ENCODE peak calls at places on chromosomes 5 and 9, in four cellular contexts. X is astrocyte of the spinal cord, U is A549, S is cardiac muscle cell. B is an unnamed sample.

GRCh38 chr9:83596899-83597504 is 25.9 kb upstream of the IDNK start:
- DNase-seq in S (peak; percentile 61), U (peak; percentile 42), X (peak; percentile 35), B (no peak)

GRCh38 chr5:77129386-77129785 is 42.3 kb upstream of the ZBED3 start:
- DNase-seq in S (peak; percentile 51), X (peak; percentile 34), U (peak; percentile 19), B (no peak)

GRCh38 chr5:175576096-175576495 is 81.8 kb upstream of the HRH2 start:
- DNase-seq in X (no peak), U (no peak), S (no peak), B (no peak)

GRCh38 chr9:68999393-69000105 is 14.4 kb downstream of the PRKACG start:
- DNase-seq in S (peak; percentile 87), U (peak; percentile 54), X (peak; percentile 59), B (no peak)

GRCh38 chr5:116084231-116084630 is 594 bp upstream of the COMMD10 start:
- DNase-seq in X (peak; percentile 30), U (peak; percentile 19), S (peak; percentile 31), B (no peak)

GRCh38 chr5:179858241-179858585 is 404 bp downstream of the MRNIP start:
- DNase-seq in X (no peak), S (peak; percentile 65), U (peak; percentile 52), B (peak; percentile 60)

GRCh38 chr9:85600675-85601263 is 141.0 kb downstream of the AGTPBP1 start:
- DNase-seq in S (no peak), X (no peak), U (no peak), B (no peak)

GRCh38 chr5:86875539-86875938 is 257.8 kb downstream of the COX7C start:
- DNase-seq in U (no peak), S (no peak), X (no peak), B (no peak)

GRCh38 chr9:89448381-89448780 is 49.5 kb downstream of the SEMA4D start:
- DNase-seq in S (no peak), U (no peak), X (no peak), B (peak; percentile 74)

GRCh38 chr5:136123236-136123768 is 9.3 kb upstream of the SMAD5 start:
- DNase-seq in X (peak; percentile 29), S (no peak), U (peak; percentile 60), B (no peak)

GRCh38 chr9:135951889-135952663 is 9.1 kb downstream of the UBAC1 start:
- DNase-seq in S (peak; percentile 20), U (no peak), X (peak; percentile 78), B (peak; percentile 60)

GRCh38 chr9:81377310-81377709 is 312.0 kb downstream of the TLE1 start:
- DNase-seq in X (no peak), U (no peak), S (no peak), B (no peak)

GRCh38 chr9:128286435-128286834 is 10.4 kb downstream of the SWI5 start:
- DNase-seq in S (no peak), U (no peak), X (peak; percentile 66), B (no peak)

GRCh38 chr9:124450241-124450924 is at the start of gene ADGRD2:
- DNase-seq in X (peak; percentile 9), U (no peak), S (peak; percentile 72), B (peak; percentile 93)

GRCh38 chr5:171092194-171092593 is 216.9 kb upstream of the TLX3 start:
- DNase-seq in S (no peak), X (peak; percentile 67), U (no peak), B (no peak)

GRCh38 chr5:111070272-111071134 is 1.0 kb upstream of the TSLP start:
- DNase-seq in U (no peak), S (peak; percentile 69), X (peak; percentile 32), B (peak; percentile 76)

GRCh38 chr9:34579097-34579818 is 10.3 kb downstream of the CNTFR start:
- DNase-seq in S (no peak), U (no peak), X (no peak), B (no peak)

GRCh38 chr5:140294753-140295152 is 8.1 kb downstream of the PFDN1 start:
- DNase-seq in X (no peak), U (no peak), S (no peak), B (no peak)

GRCh38 chr9:75903785-75904360 is 13.4 kb downstream of the PCSK5 start:
- DNase-seq in X (peak; percentile 72), S (no peak), U (peak; percentile 62), B (no peak)

GRCh38 chr5:143033535-143034260 is 263.5 kb downstream of the ARHGAP26 start:
- DNase-seq in S (no peak), X (peak; percentile 95), U (peak; percentile 21), B (no peak)

GRCh38 chr9:106560540-106560939 is 302.4 kb upstream of the ZNF462 start:
- DNase-seq in U (no peak), X (no peak), S (no peak), B (no peak)

GRCh38 chr9:114196924-114197570 is 41.7 kb downstream of the COL27A1 start:
- DNase-seq in X (no peak), U (no peak), S (no peak), B (no peak)

GRCh38 chr5:62718368-62718767 is 139.7 kb downstream of the LRRC70 start:
- DNase-seq in S (no peak), X (no peak), U (no peak), B (no peak)

GRCh38 chr5:180365829-180366228 is 12.7 kb upstream of the GFPT2 start:
- DNase-seq in S (no peak), U (no peak), X (no peak), B (no peak)

GRCh38 chr9:98288876-98289275 is 33.4 kb upstream of the TBC1D2 start:
- DNase-seq in U (no peak), S (no peak), X (no peak), B (no peak)
- TF ChIP-seq CTCF in U (no peak), S (no peak), X (no peak), B (no peak)

GRCh38 chr5:131460867-131461572 is 174.0 kb downstream of the RAPGEF6 start:
- DNase-seq in X (peak; percentile 32), S (peak; percentile 34), U (no peak), B (no peak)
- TF ChIP-seq CTCF in X (no peak), S (no peak), U (no peak), B (no peak)

DNA sequence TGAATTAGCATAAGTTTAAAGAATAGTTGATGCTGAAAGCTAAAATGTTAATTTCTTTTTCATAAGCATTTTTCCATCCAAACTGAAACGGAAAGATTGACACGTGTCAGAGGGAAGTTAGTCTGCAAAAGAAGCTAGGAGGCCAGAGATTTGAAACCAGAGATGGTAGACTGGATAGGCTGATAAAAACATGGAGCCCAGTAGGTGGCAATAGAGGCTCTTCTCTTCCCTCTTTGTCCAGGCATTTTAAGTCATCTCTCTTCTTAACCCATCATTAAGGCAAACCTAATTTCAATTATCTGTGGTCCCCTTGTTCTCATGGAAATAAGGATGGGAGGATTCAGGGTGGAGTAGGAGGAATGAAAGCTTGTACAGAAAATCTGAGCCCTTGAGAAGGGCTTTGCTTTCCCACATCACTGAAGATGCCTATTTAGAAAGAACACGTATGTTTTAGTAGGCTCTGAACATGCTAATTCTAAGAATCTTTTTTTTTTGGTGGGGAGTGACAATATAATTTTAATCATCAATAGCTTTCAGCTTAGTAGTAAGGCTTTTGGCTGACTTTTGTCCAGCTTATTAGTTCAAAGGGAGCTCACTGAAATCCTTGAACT is 66.5 kb downstream of the ZNF474 start:
- DNase-seq in S (peak; percentile 63), U (peak; percentile 19), X (peak; percentile 76), B (no peak)
- TF ChIP-seq CTCF in S (peak; percentile 73), U (peak; percentile 62), X (peak; percentile 78), B (peak; percentile 91)

GRCh38 chr9:77374266-77374665 is 196.9 kb downstream of the VPS13A start:
- DNase-seq in S (no peak), X (no peak), U (no peak), B (no peak)

GRCh38 chr9:77375956-77376532 is 198.7 kb downstream of the VPS13A start:
- DNase-seq in X (no peak), U (no peak), S (no peak), B (no peak)

GRCh38 chr9:77370064-77370463 is 192.7 kb downstream of the VPS13A start:
- DNase-seq in X (no peak), S (no peak), U (no peak), B (no peak)
- TF ChIP-seq CTCF in X (no peak), S (no peak), U (no peak), B (no peak)

B was measured in chondrocyte.